ENCODE peak calls at places on chromosomes 6 and 20, in eight cellular contexts. One of them, this sample, is unnamed.
A peak's percentile ranks its signal among the peaks of the same experiment; 100 is the strongest.

GRCh38 chr20:62741191-62741676 is 32.6 kb downstream of the NTSR1 start:
- DNase-seq in Panc1: no peak
- DNase-seq in fibroblast of lung: no peak
- DNase-seq in NCI-H748 treated with DMSO at 0.1 percent for 48 hours: no peak
- DNase-seq in HS-5: peak; percentile 14
- DNase-seq in fibroblast of mammary gland: no peak
- DNase-seq in EH: peak; percentile 34
- DNase-seq in NCI-H774: no peak
- DNase-seq in this sample: no peak

GRCh38 chr6:105424177-105424783 is 21.4 kb upstream of the PREP start:
- DNase-seq in Panc1: no peak
- DNase-seq in fibroblast of lung: peak; percentile 68
- DNase-seq in NCI-H748 treated with DMSO at 0.1 percent for 48 hours: peak; percentile 73
- DNase-seq in HS-5: no peak
- DNase-seq in fibroblast of mammary gland: peak; percentile 69
- DNase-seq in EH: peak; percentile 60
- DNase-seq in NCI-H774: peak; percentile 40
- DNase-seq in this sample: no peak

GRCh38 chr20:42836339-42836738 is 353.4 kb downstream of the PTPRT start:
- DNase-seq in Panc1: no peak
- DNase-seq in fibroblast of lung: no peak
- DNase-seq in NCI-H748 treated with DMSO at 0.1 percent for 48 hours: no peak
- DNase-seq in HS-5: no peak
- DNase-seq in fibroblast of mammary gland: no peak
- DNase-seq in EH: no peak
- DNase-seq in NCI-H774: no peak
- DNase-seq in this sample: no peak

GRCh38 chr20:4922186-4922585 is 79.1 kb downstream of the SLC23A2 start:
- DNase-seq in Panc1: no peak
- DNase-seq in fibroblast of lung: no peak
- DNase-seq in NCI-H748 treated with DMSO at 0.1 percent for 48 hours: no peak
- DNase-seq in HS-5: no peak
- DNase-seq in fibroblast of mammary gland: no peak
- DNase-seq in EH: no peak
- DNase-seq in NCI-H774: no peak
- DNase-seq in this sample: no peak

GRCh38 chr6:138533667-138534066 is 34.4 kb upstream of the NHSL1 start:
- DNase-seq in Panc1: no peak
- DNase-seq in fibroblast of lung: no peak
- DNase-seq in NCI-H748 treated with DMSO at 0.1 percent for 48 hours: no peak
- DNase-seq in HS-5: no peak
- DNase-seq in fibroblast of mammary gland: no peak
- DNase-seq in EH: no peak
- DNase-seq in NCI-H774: no peak
- DNase-seq in this sample: no peak

GRCh38 chr6:154962751-154963150 is 32.4 kb upstream of the TIAM2 start:
- DNase-seq in Panc1: peak; percentile 25
- DNase-seq in fibroblast of lung: peak; percentile 82
- DNase-seq in NCI-H748 treated with DMSO at 0.1 percent for 48 hours: no peak
- DNase-seq in HS-5: peak; percentile 15
- DNase-seq in fibroblast of mammary gland: peak; percentile 83
- DNase-seq in EH: peak; percentile 78
- DNase-seq in NCI-H774: no peak
- DNase-seq in this sample: no peak

GRCh38 chr6:124683507-124683906 is 278.7 kb upstream of the RNF217 start:
- DNase-seq in Panc1: no peak
- DNase-seq in fibroblast of lung: no peak
- DNase-seq in NCI-H748 treated with DMSO at 0.1 percent for 48 hours: no peak
- DNase-seq in HS-5: no peak
- DNase-seq in fibroblast of mammary gland: no peak
- DNase-seq in EH: no peak
- DNase-seq in NCI-H774: peak; percentile 80
- DNase-seq in this sample: no peak

GRCh38 chr20:38145094-38146075 is 19.7 kb downstream of the TGM2 start:
- DNase-seq in Panc1: no peak
- DNase-seq in fibroblast of lung: peak; percentile 71
- DNase-seq in NCI-H748 treated with DMSO at 0.1 percent for 48 hours: no peak
- DNase-seq in HS-5: no peak
- DNase-seq in fibroblast of mammary gland: peak; percentile 69
- DNase-seq in EH: peak; percentile 87
- DNase-seq in NCI-H774: no peak
- DNase-seq in this sample: no peak

GRCh38 chr20:47358672-47359532 is 2.4 kb upstream of the ZMYND8 start:
- DNase-seq in Panc1: peak; percentile 64
- DNase-seq in fibroblast of lung: peak; percentile 93
- DNase-seq in NCI-H748 treated with DMSO at 0.1 percent for 48 hours: no peak
- DNase-seq in HS-5: peak; percentile 100
- DNase-seq in fibroblast of mammary gland: peak; percentile 92
- DNase-seq in EH: peak; percentile 96
- DNase-seq in NCI-H774: peak; percentile 52
- DNase-seq in this sample: peak; percentile 93

GRCh38 chr6:154302111-154302752 is 54.4 kb downstream of the IPCEF1 start:
- DNase-seq in Panc1: no peak
- DNase-seq in fibroblast of lung: peak; percentile 92
- DNase-seq in NCI-H748 treated with DMSO at 0.1 percent for 48 hours: no peak
- DNase-seq in HS-5: no peak
- DNase-seq in fibroblast of mammary gland: peak; percentile 74
- DNase-seq in EH: peak; percentile 87
- DNase-seq in NCI-H774: no peak
- DNase-seq in this sample: peak; percentile 36

GRCh38 chr6:20907486-20908071 is 373.3 kb downstream of the CDKAL1 start:
- DNase-seq in Panc1: no peak
- DNase-seq in fibroblast of lung: no peak
- DNase-seq in NCI-H748 treated with DMSO at 0.1 percent for 48 hours: no peak
- DNase-seq in HS-5: no peak
- DNase-seq in fibroblast of mammary gland: no peak
- DNase-seq in EH: no peak
- DNase-seq in NCI-H774: no peak
- DNase-seq in this sample: peak; percentile 1

GRCh38 chr20:45059022-45059728 is 41.8 kb downstream of the KCNS1 start:
- DNase-seq in Panc1: no peak
- DNase-seq in fibroblast of lung: peak; percentile 65
- DNase-seq in NCI-H748 treated with DMSO at 0.1 percent for 48 hours: no peak
- DNase-seq in HS-5: no peak
- DNase-seq in fibroblast of mammary gland: peak; percentile 71
- DNase-seq in EH: peak; percentile 39
- DNase-seq in NCI-H774: no peak
- DNase-seq in this sample: peak; percentile 76

GRCh38 chr20:41956316-41957050 is 338.3 kb upstream of the CHD6 start:
- DNase-seq in Panc1: peak; percentile 13
- DNase-seq in fibroblast of lung: no peak
- DNase-seq in NCI-H748 treated with DMSO at 0.1 percent for 48 hours: peak; percentile 28
- DNase-seq in HS-5: no peak
- DNase-seq in fibroblast of mammary gland: peak; percentile 1
- DNase-seq in EH: no peak
- DNase-seq in NCI-H774: no peak
- DNase-seq in this sample: no peak

GRCh38 chr20:63432577-63433061 is 39.8 kb downstream of the KCNQ2 start:
- DNase-seq in Panc1: no peak
- DNase-seq in fibroblast of lung: no peak
- DNase-seq in NCI-H748 treated with DMSO at 0.1 percent for 48 hours: no peak
- DNase-seq in HS-5: no peak
- DNase-seq in fibroblast of mammary gland: no peak
- DNase-seq in EH: no peak
- DNase-seq in NCI-H774: no peak
- DNase-seq in this sample: no peak

GRCh38 chr6:35318200-35318844 is 20.7 kb downstream of the DEF6 start:
- DNase-seq in Panc1: no peak
- DNase-seq in fibroblast of lung: peak; percentile 71
- DNase-seq in NCI-H748 treated with DMSO at 0.1 percent for 48 hours: peak; percentile 70
- DNase-seq in HS-5: peak; percentile 52
- DNase-seq in fibroblast of mammary gland: peak; percentile 64
- DNase-seq in EH: peak; percentile 86
- DNase-seq in NCI-H774: peak; percentile 77
- DNase-seq in this sample: peak; percentile 77

GRCh38 chr6:32562931-32563330 is 26.7 kb downstream of the HLA-DRB1 start:
- DNase-seq in Panc1: no peak
- DNase-seq in fibroblast of lung: no peak
- DNase-seq in NCI-H748 treated with DMSO at 0.1 percent for 48 hours: no peak
- DNase-seq in HS-5: no peak
- DNase-seq in fibroblast of mammary gland: no peak
- DNase-seq in EH: no peak
- DNase-seq in NCI-H774: no peak
- DNase-seq in this sample: no peak

GRCh38 chr20:49887828-49888340 is 27.4 kb downstream of the SPATA2 start:
- DNase-seq in Panc1: no peak
- DNase-seq in fibroblast of lung: no peak
- DNase-seq in NCI-H748 treated with DMSO at 0.1 percent for 48 hours: no peak
- DNase-seq in HS-5: no peak
- DNase-seq in fibroblast of mammary gland: no peak
- DNase-seq in EH: no peak
- DNase-seq in NCI-H774: no peak
- DNase-seq in this sample: no peak

GRCh38 chr6:150072201-150072600 is 3.3 kb upstream of the ULBP3 start:
- DNase-seq in Panc1: no peak
- DNase-seq in fibroblast of lung: peak; percentile 10
- DNase-seq in NCI-H748 treated with DMSO at 0.1 percent for 48 hours: no peak
- DNase-seq in HS-5: peak; percentile 23
- DNase-seq in fibroblast of mammary gland: peak; percentile 56
- DNase-seq in EH: peak; percentile 58
- DNase-seq in NCI-H774: peak; percentile 8
- DNase-seq in this sample: no peak

GRCh38 chr20:61768926-61769832 is 296.5 kb downstream of the TAF4 start:
- DNase-seq in Panc1: no peak
- DNase-seq in fibroblast of lung: no peak
- DNase-seq in NCI-H748 treated with DMSO at 0.1 percent for 48 hours: no peak
- DNase-seq in HS-5: no peak
- DNase-seq in fibroblast of mammary gland: no peak
- DNase-seq in EH: no peak
- DNase-seq in NCI-H774: no peak
- DNase-seq in this sample: no peak

GRCh38 chr20:58447733-58448391 is 58.8 kb downstream of the VAPB start:
- DNase-seq in Panc1: peak; percentile 30
- DNase-seq in fibroblast of lung: peak; percentile 62
- DNase-seq in NCI-H748 treated with DMSO at 0.1 percent for 48 hours: no peak
- DNase-seq in HS-5: peak; percentile 35
- DNase-seq in fibroblast of mammary gland: peak; percentile 62
- DNase-seq in EH: peak; percentile 66
- DNase-seq in NCI-H774: no peak
- DNase-seq in this sample: no peak

GRCh38 chr20:57047281-57048026 is 219.0 kb downstream of the BMP7 start:
- DNase-seq in Panc1: no peak
- DNase-seq in fibroblast of lung: no peak
- DNase-seq in NCI-H748 treated with DMSO at 0.1 percent for 48 hours: no peak
- DNase-seq in HS-5: no peak
- DNase-seq in fibroblast of mammary gland: no peak
- DNase-seq in EH: no peak
- DNase-seq in NCI-H774: no peak
- DNase-seq in this sample: no peak

GRCh38 chr20:38181971-38182370 is 16.9 kb upstream of the TGM2 start:
- DNase-seq in Panc1: no peak
- DNase-seq in fibroblast of lung: no peak
- DNase-seq in NCI-H748 treated with DMSO at 0.1 percent for 48 hours: no peak
- DNase-seq in HS-5: no peak
- DNase-seq in fibroblast of mammary gland: no peak
- DNase-seq in EH: no peak
- DNase-seq in NCI-H774: no peak
- DNase-seq in this sample: no peak

GRCh38 chr6:100296810-100297544 is 167.7 kb downstream of the SIM1 start:
- DNase-seq in Panc1: peak; percentile 78
- DNase-seq in fibroblast of lung: peak; percentile 88
- DNase-seq in NCI-H748 treated with DMSO at 0.1 percent for 48 hours: peak; percentile 20
- DNase-seq in HS-5: peak; percentile 58
- DNase-seq in fibroblast of mammary gland: peak; percentile 93
- DNase-seq in EH: peak; percentile 92
- DNase-seq in NCI-H774: peak; percentile 54
- DNase-seq in this sample: no peak

GRCh38 chr6:110255356-110255755 is 75.1 kb downstream of the CDC40 start:
- DNase-seq in Panc1: no peak
- DNase-seq in fibroblast of lung: peak; percentile 33
- DNase-seq in NCI-H748 treated with DMSO at 0.1 percent for 48 hours: no peak
- DNase-seq in HS-5: no peak
- DNase-seq in fibroblast of mammary gland: peak; percentile 26
- DNase-seq in EH: peak; percentile 49
- DNase-seq in NCI-H774: no peak
- DNase-seq in this sample: no peak

GRCh38 chr20:7790189-7790588 is 150.1 kb downstream of the HAO1 start:
- DNase-seq in Panc1: no peak
- DNase-seq in fibroblast of lung: peak; percentile 20
- DNase-seq in NCI-H748 treated with DMSO at 0.1 percent for 48 hours: no peak
- DNase-seq in HS-5: peak; percentile 53
- DNase-seq in fibroblast of mammary gland: peak; percentile 67
- DNase-seq in EH: peak; percentile 11
- DNase-seq in NCI-H774: no peak
- DNase-seq in this sample: no peak

GRCh38 chr20:33653218-33653899 is 8.8 kb upstream of the C20orf144 start:
- DNase-seq in Panc1: peak; percentile 55
- DNase-seq in fibroblast of lung: peak; percentile 74
- DNase-seq in NCI-H748 treated with DMSO at 0.1 percent for 48 hours: peak; percentile 71
- DNase-seq in HS-5: peak; percentile 32
- DNase-seq in fibroblast of mammary gland: peak; percentile 72
- DNase-seq in EH: peak; percentile 74
- DNase-seq in NCI-H774: peak; percentile 54
- DNase-seq in this sample: no peak

GRCh38 chr20:8756410-8756809 is 312.5 kb upstream of the PLCB4 start:
- DNase-seq in Panc1: no peak
- DNase-seq in fibroblast of lung: peak; percentile 70
- DNase-seq in NCI-H748 treated with DMSO at 0.1 percent for 48 hours: no peak
- DNase-seq in HS-5: peak; percentile 88
- DNase-seq in fibroblast of mammary gland: peak; percentile 97
- DNase-seq in EH: peak; percentile 97
- DNase-seq in NCI-H774: peak; percentile 7
- DNase-seq in this sample: no peak

GRCh38 chr20:62980970-62981369 is 25.8 kb downstream of the BHLHE23 start:
- DNase-seq in Panc1: no peak
- DNase-seq in fibroblast of lung: no peak
- DNase-seq in NCI-H748 treated with DMSO at 0.1 percent for 48 hours: no peak
- DNase-seq in HS-5: no peak
- DNase-seq in fibroblast of mammary gland: peak; percentile 8
- DNase-seq in EH: no peak
- DNase-seq in NCI-H774: peak; percentile 36
- DNase-seq in this sample: no peak

GRCh38 chr6:7108196-7108963 is 619 bp downstream of the RREB1 start:
- DNase-seq in Panc1: no peak
- DNase-seq in fibroblast of lung: peak; percentile 47
- DNase-seq in NCI-H748 treated with DMSO at 0.1 percent for 48 hours: no peak
- DNase-seq in HS-5: no peak
- DNase-seq in fibroblast of mammary gland: peak; percentile 47
- DNase-seq in EH: peak; percentile 75
- DNase-seq in NCI-H774: no peak
- DNase-seq in this sample: no peak

GRCh38 chr6:14746139-14746837 is 499.6 kb upstream of the JARID2 start:
- DNase-seq in Panc1: no peak
- DNase-seq in fibroblast of lung: no peak
- DNase-seq in NCI-H748 treated with DMSO at 0.1 percent for 48 hours: no peak
- DNase-seq in HS-5: no peak
- DNase-seq in fibroblast of mammary gland: no peak
- DNase-seq in EH: no peak
- DNase-seq in NCI-H774: no peak
- DNase-seq in this sample: no peak

GRCh38 chr20:4812216-4812615 is 90.5 kb downstream of the PRND start:
- DNase-seq in Panc1: no peak
- DNase-seq in fibroblast of lung: no peak
- DNase-seq in NCI-H748 treated with DMSO at 0.1 percent for 48 hours: no peak
- DNase-seq in HS-5: no peak
- DNase-seq in fibroblast of mammary gland: no peak
- DNase-seq in EH: no peak
- DNase-seq in NCI-H774: no peak
- DNase-seq in this sample: no peak

GRCh38 chr6:7137335-7138106 is 29.8 kb downstream of the RREB1 start:
- DNase-seq in Panc1: no peak
- DNase-seq in fibroblast of lung: peak; percentile 58
- DNase-seq in NCI-H748 treated with DMSO at 0.1 percent for 48 hours: no peak
- DNase-seq in HS-5: peak; percentile 64
- DNase-seq in fibroblast of mammary gland: peak; percentile 69
- DNase-seq in EH: peak; percentile 83
- DNase-seq in NCI-H774: peak; percentile 32
- DNase-seq in this sample: no peak

GRCh38 chr6:169045486-169045885 is 208.2 kb downstream of the THBS2 start:
- DNase-seq in Panc1: no peak
- DNase-seq in fibroblast of lung: no peak
- DNase-seq in NCI-H748 treated with DMSO at 0.1 percent for 48 hours: no peak
- DNase-seq in HS-5: no peak
- DNase-seq in fibroblast of mammary gland: no peak
- DNase-seq in EH: no peak
- DNase-seq in NCI-H774: peak; percentile 72
- DNase-seq in this sample: no peak

GRCh38 chr20:41177636-41178035 is 40.3 kb downstream of the PLCG1 start:
- DNase-seq in Panc1: no peak
- DNase-seq in fibroblast of lung: peak; percentile 78
- DNase-seq in NCI-H748 treated with DMSO at 0.1 percent for 48 hours: no peak
- DNase-seq in HS-5: peak; percentile 93
- DNase-seq in fibroblast of mammary gland: peak; percentile 86
- DNase-seq in EH: peak; percentile 95
- DNase-seq in NCI-H774: no peak
- DNase-seq in this sample: no peak

This sample was measured in putamen.